ENCODE peak calls at places on chromosomes 7 and 10, in seven cellular contexts. G, A, F, T, D, R and B are unnamed samples. For H3K27me3, the result is how much of the 10 kb centered on the place peaks cover.

GRCh38 chr10:49036638-49037037 is 78.7 kb downstream of the VSTM4 start:
- DNase-seq in A (no peak), D (no peak), F (no peak), R (no peak), G (no peak), T (no peak), B (no peak)

GRCh38 chr7:75772081-75773077 is at the start of gene CCL26:
- DNase-seq in F (peak), G (peak), T (peak), D (peak), A (peak), R (peak), B (no peak)

GRCh38 chr7:150399861-150400778 is 21.0 kb downstream of the ZNF775 start:
- DNase-seq in A (no peak), G (no peak), D (peak), T (peak), F (no peak), R (no peak), B (no peak)

GRCh38 chr10:70131560-70131937 is 1.1 kb downstream of the AIFM2 start:
- DNase-seq in F (no peak), G (peak), A (no peak), D (no peak), T (peak), R (no peak), B (no peak)

GRCh38 chr7:98254951-98255610 is 3.0 kb upstream of the TECPR1 start:
- DNase-seq in A (no peak), D (no peak), T (no peak), R (no peak), G (no peak), F (no peak), B (no peak)

GRCh38 chr7:135772639-135773019 is 24.0 kb upstream of the FAM180A start:
- DNase-seq in T (no peak), D (no peak), F (no peak), A (no peak), G (no peak), R (no peak), B (no peak)

GRCh38 chr7:13990319-13990983 is 985 bp upstream of the ETV1 start:
- DNase-seq in T (peak), G (no peak), D (peak), F (peak), R (peak), A (peak), B (peak)

GRCh38 chr10:29057712-29058426 is 231.0 kb upstream of the LYZL1 start:
- DNase-seq in T (no peak), A (peak), R (no peak), G (peak), D (peak), F (no peak), B (peak)

GRCh38 chr7:114929570-114929969 is 7.7 kb downstream of the MDFIC start:
- DNase-seq in G (no peak), A (no peak), R (no peak), T (no peak), F (no peak), D (no peak), B (no peak)

GRCh38 chr10:71821909-71822763 is 28.9 kb downstream of the PSAP start:
- DNase-seq in G (no peak), A (no peak), D (peak), R (no peak), F (no peak), T (no peak), B (no peak)

GRCh38 chr10:32943854-32944661 is 14.0 kb downstream of the ITGB1 start:
- DNase-seq in T (peak), F (no peak), R (no peak), D (no peak), G (no peak), A (peak), B (no peak)

GRCh38 chr7:81618400-81619014 is 151.3 kb downstream of the HGF start:
- DNase-seq in R (no peak), A (no peak), D (peak), T (no peak), G (no peak), F (no peak), B (no peak)

GRCh38 chr10:102399217-102400021 is 3.9 kb downstream of the NFKB2 start:
- DNase-seq in R (peak), A (peak), D (peak), G (peak), F (peak), T (peak), B (peak)

GRCh38 chr7:103915958-103916357 is 73.5 kb downstream of the RELN start:
- DNase-seq in T (no peak), G (no peak), R (no peak), F (no peak), A (no peak), D (peak), B (no peak)

GRCh38 chr7:105779856-105780815 is 96.3 kb downstream of the ATXN7L1 start:
- DNase-seq in T (no peak), R (no peak), F (no peak), G (no peak), A (no peak), D (no peak), B (no peak)

GRCh38 chr10:30151581-30152389 is 92.4 kb upstream of the JCAD start:
- DNase-seq in D (peak), F (no peak), G (no peak), R (peak), T (no peak), A (peak), B (no peak)

GRCh38 chr10:2137549-2138174 is 400.3 kb upstream of the ADARB2 start:
- DNase-seq in D (no peak), T (no peak), R (no peak), F (no peak), G (no peak), A (no peak), B (no peak)

GRCh38 chr7:30069096-30069867 is 41.1 kb downstream of the PLEKHA8 start:
- DNase-seq in F (no peak), D (peak), T (no peak), R (no peak), G (no peak), A (no peak), B (no peak)

GRCh38 chr10:63464402-63465292 is 1.1 kb downstream of the JMJD1C start:
- DNase-seq in T (no peak), G (no peak), D (peak), R (no peak), F (no peak), A (no peak), B (no peak)

GRCh38 chr10:63467833-63468232 is 2.1 kb upstream of the JMJD1C start:
- DNase-seq in F (no peak), R (no peak), G (no peak), T (no peak), D (peak), A (no peak), B (no peak)

GRCh38 chr10:63466168-63466935 is 575 bp upstream of the JMJD1C start:
- DNase-seq in R (no peak), D (peak), T (peak), A (peak), F (peak), G (no peak), B (peak)

GRCh38 chr10:63462442-63462841 is 3.3 kb downstream of the JMJD1C start:
- DNase-seq in D (no peak), F (no peak), G (no peak), R (no peak), T (no peak), A (no peak), B (no peak)

DNA sequence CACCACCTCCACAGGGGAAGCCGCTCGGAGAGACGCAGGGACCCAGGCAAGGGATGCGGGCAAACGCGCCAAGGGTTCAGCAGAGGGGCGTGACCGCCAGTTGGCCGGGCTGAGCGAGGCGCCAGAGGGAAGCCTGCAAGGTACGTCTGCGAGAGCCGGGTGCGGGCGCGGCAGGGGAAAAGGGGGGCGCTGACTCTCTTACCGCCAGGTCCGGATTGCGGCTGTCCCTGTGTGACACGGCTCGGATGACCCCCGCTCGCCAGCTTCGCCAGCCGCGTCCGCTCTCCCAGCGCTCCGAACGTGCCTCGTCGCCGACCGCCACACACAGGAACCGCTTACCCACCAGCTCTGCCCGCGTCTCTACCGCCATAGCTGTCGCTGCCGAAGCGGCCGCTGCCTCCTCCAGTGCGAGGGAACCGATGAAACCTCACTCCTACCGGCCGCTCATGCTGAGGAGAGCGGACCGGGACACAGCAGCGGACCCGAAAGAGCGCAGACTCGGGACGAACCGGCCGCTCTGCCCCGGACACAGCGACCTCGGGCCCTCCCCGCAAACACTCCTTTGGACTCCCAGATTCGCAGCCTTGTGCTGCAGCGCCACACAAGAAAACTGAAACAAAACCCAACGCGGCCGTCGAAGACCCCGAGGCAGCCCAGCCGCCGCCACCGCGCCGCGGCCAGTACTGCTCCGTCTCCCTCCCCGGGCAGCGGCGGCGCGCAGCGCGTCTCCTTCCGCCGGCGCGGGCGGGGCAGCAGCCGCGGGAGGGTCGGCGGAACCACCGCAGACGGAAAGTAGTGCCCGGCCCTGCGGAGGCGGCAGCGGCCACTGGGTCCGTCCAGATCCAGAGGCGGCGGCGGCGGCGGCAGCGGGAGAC is at the start of gene JMJD1C:
- DNase-seq in T (peak), A (peak), R (peak), F (peak), G (peak), D (peak), B (peak)
- TF ChIP-seq POLR2A in T (peak), A (peak), R (peak), F (no peak), G (peak), D (peak), B (peak)

GRCh38 chr10:18582803-18583202 is 68.6 kb downstream of the NSUN6 start:
- DNase-seq in G (no peak), R (no peak), F (no peak), A (no peak), T (no peak), D (peak), B (no peak)
- H3K27me3 ChIP-seq in G (under half), R (under half), F (under half), A (under half), T (under half), D (under half), B (under half)

GRCh38 chr10:61992059-61992460 is 90.6 kb downstream of the ARID5B start:
- DNase-seq in G (peak), F (peak), A (no peak), R (no peak), T (no peak), D (peak), B (no peak)
- TF ChIP-seq CTCF in G (no peak), F (no peak), A (no peak), R (no peak), T (no peak), D (no peak), B (no peak)

GRCh38 chr10:91163269-91163708 is 57.2 kb upstream of the PCGF5 start:
- DNase-seq in T (peak), R (peak), A (peak), D (peak), F (peak), G (peak), B (peak)
- TF ChIP-seq POLR2A in T (no peak), R (peak), A (peak), D (peak), F (no peak), G (peak), B (no peak)